ENCODE peak calls at places on chromosomes 7 and 10, in six cellular contexts. D, O, L, H, P and U are unnamed samples.

GRCh38 chr10:104340099-104340594 is 1.9 kb upstream of the ITPRIP start:
- DNase-seq in D (no peak), O (no peak), L (no peak), H (no peak), P (no peak), U (peak)

GRCh38 chr7:50592940-50593339 is 27.7 kb upstream of the DDC start:
- DNase-seq in D (no peak), O (no peak), L (no peak), H (no peak), P (no peak), U (no peak)

GRCh38 chr10:97708976-97709745 is 4.4 kb upstream of the MARVELD1 start:
- DNase-seq in D (peak), O (peak), L (peak), H (peak), P (peak), U (peak)

GRCh38 chr7:26356929-26357792 is 65.5 kb downstream of the SNX10 start:
- DNase-seq in D (no peak), O (no peak), L (peak), H (no peak), P (peak), U (no peak)

GRCh38 chr10:100518761-100519241 is 860 bp downstream of the SEC31B start:
- DNase-seq in D (no peak), O (peak), L (peak), H (peak), P (peak), U (no peak)

GRCh38 chr10:52215745-52216361 is 98.2 kb upstream of the DKK1 start:
- DNase-seq in D (no peak), O (peak), L (peak), H (peak), P (peak), U (no peak)

GRCh38 chr10:86440874-86441838 is 74.6 kb upstream of the GRID1 start:
- DNase-seq in D (no peak), O (no peak), L (peak), H (peak), P (peak), U (no peak)

GRCh38 chr7:44914992-44915607 is 29.8 kb upstream of the PURB start:
- DNase-seq in D (no peak), O (no peak), L (no peak), H (no peak), P (no peak), U (no peak)

GRCh38 chr7:131897790-131898165 is 341.4 kb upstream of the PODXL start:
- DNase-seq in D (no peak), O (no peak), L (no peak), H (no peak), P (no peak), U (no peak)

GRCh38 chr7:127833641-127834040 is 181.6 kb downstream of the SND1 start:
- DNase-seq in D (no peak), O (no peak), L (peak), H (no peak), P (peak), U (no peak)

GRCh38 chr10:3033925-3034324 is 33.4 kb upstream of the PFKP start:
- DNase-seq in D (no peak), O (no peak), L (no peak), H (no peak), P (no peak), U (no peak)

GRCh38 chr10:123640016-123640535 is 26.1 kb upstream of the GPR26 start:
- DNase-seq in D (no peak), O (no peak), L (peak), H (no peak), P (peak), U (peak)

GRCh38 chr7:129835436-129836020 is 117.2 kb downstream of the UBE2H start:
- DNase-seq in D (no peak), O (no peak), L (no peak), H (no peak), P (no peak), U (no peak)

GRCh38 chr7:36272567-36273269 is 116.9 kb upstream of the ANLN start:
- DNase-seq in D (no peak), O (no peak), L (no peak), H (no peak), P (no peak), U (no peak)

GRCh38 chr7:73999664-74000420 is 28.1 kb upstream of the ELN start:
- DNase-seq in D (no peak), O (no peak), L (peak), H (peak), P (peak), U (peak)

GRCh38 chr7:112529486-112529885 is 48.7 kb downstream of the LSMEM1 start:
- DNase-seq in D (no peak), O (no peak), L (no peak), H (peak), P (no peak), U (no peak)

GRCh38 chr10:131820626-131821025 is 80.2 kb upstream of the PPP2R2D start:
- DNase-seq in D (no peak), O (no peak), L (no peak), H (no peak), P (no peak), U (peak)

GRCh38 chr7:136677456-136678365 is 190.7 kb upstream of the CHRM2 start:
- DNase-seq in D (no peak), O (no peak), L (peak), H (peak), P (peak), U (no peak)

GRCh38 chr10:22684707-22685106 is 29.7 kb downstream of the PIP4K2A start:
- DNase-seq in D (no peak), O (no peak), L (no peak), H (no peak), P (peak), U (no peak)

GRCh38 chr7:44891372-44891771 is 6.0 kb upstream of the PURB start:
- DNase-seq in D (no peak), O (no peak), L (no peak), H (no peak), P (no peak), U (no peak)

GRCh38 chr7:158268851-158269535 is 318.6 kb downstream of the PTPRN2 start:
- DNase-seq in D (no peak), O (no peak), L (no peak), H (no peak), P (no peak), U (no peak)

GRCh38 chr7:40586197-40586596 is 451.4 kb downstream of the SUGCT start:
- DNase-seq in D (no peak), O (no peak), L (peak), H (peak), P (peak), U (no peak)

GRCh38 chr7:158446706-158447105 is 140.9 kb downstream of the PTPRN2 start:
- DNase-seq in D (peak), O (no peak), L (no peak), H (no peak), P (no peak), U (no peak)

GRCh38 chr10:16843252-16843870 is 26.1 kb upstream of the RSU1 start:
- DNase-seq in D (no peak), O (peak), L (peak), H (peak), P (peak), U (no peak)

GRCh38 chr7:22393825-22394458 is 37.0 kb upstream of the RAPGEF5 start:
- DNase-seq in D (no peak), O (no peak), L (peak), H (peak), P (peak), U (no peak)

GRCh38 chr10:35352508-35352907 is 16.2 kb downstream of the CCNY start:
- DNase-seq in D (no peak), O (no peak), L (no peak), H (no peak), P (no peak), U (no peak)

GRCh38 chr10:71472466-71472865 is 75.7 kb downstream of the CDH23 start:
- DNase-seq in D (no peak), O (no peak), L (no peak), H (no peak), P (no peak), U (no peak)

GRCh38 chr7:101164071-101164840 is 1.1 kb downstream of the VGF start:
- DNase-seq in D (peak), O (peak), L (peak), H (no peak), P (peak), U (no peak)

GRCh38 chr10:80168111-80168511 is 35.6 kb downstream of the PLAC9 start:
- DNase-seq in D (no peak), O (no peak), L (peak), H (no peak), P (no peak), U (peak)

GRCh38 chr7:132076301-132077049 is 499.8 kb downstream of the PLXNA4 start:
- DNase-seq in D (no peak), O (no peak), L (no peak), H (no peak), P (no peak), U (no peak)

GRCh38 chr7:5419523-5420107 is 4.0 kb downstream of the TNRC18 start:
- DNase-seq in D (peak), O (peak), L (no peak), H (no peak), P (no peak), U (peak)

GRCh38 chr7:8443871-8444756 is 10.7 kb downstream of the NXPH1 start:
- DNase-seq in D (peak), O (no peak), L (no peak), H (no peak), P (peak), U (no peak)

GRCh38 chr7:1033546-1034145 is 10.7 kb upstream of the GPR146 start:
- DNase-seq in D (peak), O (no peak), L (no peak), H (no peak), P (no peak), U (no peak)
- H3K4me3 ChIP-seq in D (no peak), O (no peak), L (no peak), H (no peak), P (no peak), U (no peak)

DNA sequence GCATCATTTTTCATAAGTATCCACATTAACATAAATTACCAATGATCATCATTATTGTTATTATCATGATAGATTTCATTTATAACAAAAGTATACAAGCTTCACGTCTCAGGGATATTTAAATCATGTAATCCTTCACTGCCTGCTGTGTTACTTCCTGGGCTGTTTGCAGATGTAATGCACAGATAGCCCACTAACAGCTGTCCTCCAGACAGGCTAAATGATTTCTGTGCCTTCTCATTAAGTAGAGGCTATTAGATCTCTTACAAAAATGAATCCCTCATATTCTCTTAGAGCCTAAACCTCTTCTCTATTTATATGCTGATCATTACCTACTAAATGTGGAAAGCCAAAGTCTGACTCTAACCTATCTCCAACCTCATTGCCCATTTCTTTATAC is 9.3 kb downstream of the PCLO start:
- DNase-seq in D (no peak), O (no peak), L (no peak), H (no peak), P (no peak), U (no peak)
- H3K4me3 ChIP-seq in D (no peak), O (no peak), L (no peak), H (no peak), P (no peak), U (no peak)

GRCh38 chr10:27145937-27146336 is 8.2 kb downstream of the YME1L1 start:
- DNase-seq in D (no peak), O (no peak), L (no peak), H (no peak), P (no peak), U (no peak)
- H3K4me3 ChIP-seq in D (no peak), O (no peak), L (no peak), H (no peak), P (no peak), U (no peak)

DNA sequence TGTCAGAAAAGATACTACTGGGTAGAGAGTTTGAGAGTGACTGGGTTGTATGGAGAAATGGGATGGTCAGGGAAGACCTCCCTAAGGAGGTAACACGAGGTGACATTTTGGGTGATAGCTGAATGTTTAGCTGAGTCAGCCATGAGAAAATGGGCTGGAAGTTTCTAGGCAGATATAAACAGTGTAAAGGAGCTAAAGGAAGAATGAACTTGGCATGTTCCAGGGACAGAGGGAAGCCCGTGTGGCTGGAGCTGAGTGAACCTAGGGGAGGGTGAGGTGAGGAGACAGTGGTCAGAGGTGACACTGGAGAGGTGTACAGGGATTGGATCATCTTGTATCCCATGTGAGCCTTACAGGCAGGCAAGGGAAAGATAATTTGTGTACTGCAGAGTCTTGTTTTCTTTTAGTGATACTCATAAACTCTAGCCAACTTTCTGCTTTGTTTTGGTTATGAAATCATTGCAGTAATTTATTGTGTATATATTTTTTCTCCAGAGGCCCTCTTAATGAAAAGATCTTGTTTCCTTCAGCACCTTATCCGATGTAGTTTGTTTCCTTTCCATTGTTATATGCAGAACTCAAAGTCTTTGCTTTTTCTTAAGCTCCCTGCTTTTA is 1.8 kb downstream of the STARD3NL start:
- DNase-seq in D (no peak), O (no peak), L (peak), H (no peak), P (peak), U (no peak)
- H3K4me3 ChIP-seq in D (peak), O (no peak), L (peak), H (peak), P (peak), U (peak)

DNA sequence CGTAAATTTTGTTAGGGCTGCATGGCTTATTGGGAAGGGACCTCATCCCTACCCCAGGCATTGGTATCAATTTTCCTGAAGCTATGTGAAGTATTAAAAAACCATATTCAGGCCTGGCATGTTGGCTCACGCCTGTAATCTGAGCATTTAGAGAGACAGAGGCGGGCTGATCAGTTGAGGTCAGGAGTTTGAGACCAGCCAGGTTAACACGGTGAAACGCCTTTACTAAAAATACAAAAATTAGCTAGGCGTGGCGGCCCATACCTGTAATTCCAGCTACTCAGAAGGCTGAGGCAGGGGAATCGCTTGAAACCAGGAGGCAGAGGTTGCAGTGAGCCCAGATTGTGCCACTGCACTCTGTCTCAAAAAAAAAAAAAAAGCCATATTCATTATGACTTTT is 7.1 kb downstream of the TASOR2 start:
- DNase-seq in D (no peak), O (no peak), L (no peak), H (no peak), P (no peak), U (no peak)
- H3K4me3 ChIP-seq in D (peak), O (no peak), L (no peak), H (no peak), P (peak), U (no peak)

GRCh38 chr7:151089893-151090730 is 3.8 kb downstream of the AGAP3 start:
- DNase-seq in D (peak), O (no peak), L (no peak), H (no peak), P (peak), U (no peak)
- H3K4me3 ChIP-seq in D (peak), O (peak), L (peak), H (no peak), P (no peak), U (peak)